ENCODE peak calls at places on chromosomes 16 and 17, in nine cellular contexts. J is SK-N-SH, S is stomach, W is heart left ventricle, G is thyroid gland, X is thoracic aorta, V is kidney, A is psoas muscle, P is tibial artery. M is an unnamed sample.

GRCh38 chr16:1510272-1510671 is 17.1 kb downstream of the TELO2 start:
- DNase-seq in J (no peak), S (no peak), W (no peak), G (no peak), X (no peak), V (no peak), A (no peak), P (no peak), M (no peak)

GRCh38 chr17:41723801-41724475 is 10.5 kb downstream of the HAP1 start:
- DNase-seq in J (no peak), S (no peak), W (no peak), G (no peak), X (no peak), V (no peak), A (no peak), P (no peak), M (no peak)

GRCh38 chr17:37239690-37240344 is 136.0 kb upstream of the C17orf78 start:
- DNase-seq in J (peak; percentile 33), S (no peak), W (no peak), G (no peak), X (no peak), V (no peak), A (no peak), P (no peak), M (no peak)

GRCh38 chr17:27985306-27985705 is 57.2 kb upstream of the NLK start:
- DNase-seq in J (no peak), S (no peak), W (no peak), G (no peak), X (no peak), V (no peak), A (no peak), P (no peak), M (no peak)

GRCh38 chr16:86372193-86372592 is 138.1 kb upstream of the FOXF1 start:
- DNase-seq in J (no peak), S (no peak), W (no peak), G (no peak), X (no peak), V (no peak), A (no peak), P (no peak), M (no peak)

GRCh38 chr17:32240745-32241144 is 24.9 kb upstream of the RHBDL3 start:
- DNase-seq in J (no peak), S (no peak), W (peak; percentile 64), G (peak; percentile 28), X (no peak), V (peak; percentile 12), A (no peak), P (no peak), M (no peak)

GRCh38 chr16:70577256-70577698 is 53.7 kb downstream of the SF3B3 start:
- DNase-seq in J (no peak), S (no peak), W (no peak), G (peak; percentile 32), X (peak; percentile 74), V (peak; percentile 74), A (no peak), P (peak; percentile 54), M (no peak)

GRCh38 chr16:56631832-56632159 is 663 bp upstream of the MT1M start:
- DNase-seq in J (no peak), S (no peak), W (no peak), G (no peak), X (no peak), V (no peak), A (no peak), P (no peak), M (no peak)

DNA sequence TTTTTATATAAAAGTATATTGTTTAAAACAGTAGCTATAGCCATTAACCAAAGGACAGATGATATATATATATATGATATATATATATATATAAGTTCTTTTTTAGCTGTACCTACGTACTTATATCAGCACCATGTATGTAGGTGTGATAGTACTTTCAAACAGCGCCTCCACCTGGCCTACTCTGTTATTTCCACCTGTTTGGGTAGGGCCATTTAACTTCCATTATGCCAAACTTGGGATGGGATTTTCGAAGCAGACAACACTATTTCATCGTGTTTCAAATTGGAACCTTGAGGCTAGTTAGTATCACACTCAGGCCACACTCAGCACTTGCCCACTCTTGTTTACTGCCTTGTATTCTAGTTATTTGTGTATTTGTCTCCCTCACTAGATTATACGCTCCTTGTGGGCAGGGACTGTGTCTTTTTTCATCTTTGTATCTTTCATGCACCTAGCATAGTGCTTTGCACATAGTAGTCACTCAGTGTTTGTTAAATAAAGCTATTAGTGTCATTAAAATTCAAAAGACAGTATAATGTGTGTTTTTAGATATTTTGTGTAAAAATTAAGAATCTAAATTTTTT is 11.8 kb upstream of the CLTC start:
- DNase-seq in J (peak; percentile 36), S (no peak), W (no peak), G (peak; percentile 9), X (no peak), V (no peak), A (no peak), P (no peak), M (no peak)
- TF ChIP-seq CTCF in J (peak; percentile 50), S (no peak), W (peak; percentile 16), G (no peak), X (no peak), V (no peak), A (no peak), P (no peak), M (no peak)

DNA sequence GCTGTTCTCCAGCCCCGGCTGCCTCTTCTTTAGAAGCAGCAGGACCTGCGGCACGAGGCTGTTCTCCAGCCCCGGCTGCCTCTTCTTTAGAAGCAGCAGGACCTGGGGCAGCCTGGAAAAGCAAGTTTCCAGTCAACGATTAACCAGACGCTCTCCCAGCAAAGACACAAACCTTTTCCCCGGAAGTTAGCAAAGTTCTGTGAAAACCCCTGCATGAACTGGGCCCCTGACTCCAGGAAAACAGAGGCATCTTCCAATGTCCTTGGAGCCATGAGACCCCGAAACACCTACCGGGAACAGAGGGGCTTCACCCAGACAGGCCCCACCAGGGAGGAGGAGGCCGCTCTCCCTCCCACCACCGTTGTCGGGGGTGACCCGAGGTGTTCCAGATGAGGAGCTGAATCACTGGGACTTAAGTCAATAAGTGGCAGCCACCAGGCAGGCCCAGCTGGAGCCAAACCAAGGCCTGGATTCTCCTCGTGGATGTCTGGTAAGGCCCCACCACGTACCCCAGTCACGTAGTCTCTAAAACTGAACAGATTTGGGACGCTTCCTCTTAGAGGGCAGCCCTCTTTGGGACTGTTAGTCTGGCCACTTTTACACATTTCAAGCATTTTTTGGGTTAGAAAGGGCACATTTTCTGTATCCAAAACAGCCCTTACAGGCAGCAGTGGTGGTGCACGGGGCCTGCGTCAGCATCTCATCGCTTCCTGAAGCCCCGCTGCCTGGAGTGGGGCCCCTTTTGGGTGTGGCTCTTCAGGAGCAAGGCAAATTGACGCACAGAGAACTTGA is at the start of gene RPH3AL:
- DNase-seq in J (no peak), S (peak; percentile 88), W (peak; percentile 64), G (peak; percentile 91), X (no peak), V (peak; percentile 93), A (peak; percentile 78), P (peak; percentile 39), M (peak; percentile 78)
- H3K27ac ChIP-seq in J (peak within 1 kb of the TSS; percentile 53), S (peak within 1 kb of the TSS; percentile 91), W (peak within 1 kb of the TSS; percentile 92), G (peak within 1 kb of the TSS; percentile 83), X (no peak within 1 kb of the TSS), V (peak within 1 kb of the TSS; percentile 97), A (peak within 1 kb of the TSS; percentile 72), P (peak within 1 kb of the TSS; percentile 21), M (peak within 1 kb of the TSS; percentile 77)

GRCh38 chr17:82232322-82232785 is 3.5 kb downstream of the SLC16A3 start:
- DNase-seq in J (no peak), S (no peak), W (no peak), G (no peak), X (no peak), V (no peak), A (no peak), P (no peak), M (no peak)

GRCh38 chr17:82231562-82232321 is 2.9 kb downstream of the SLC16A3 start:
- DNase-seq in J (no peak), S (peak; percentile 75), W (peak; percentile 83), G (peak; percentile 59), X (no peak), V (peak; percentile 95), A (peak; percentile 87), P (peak; percentile 85), M (peak; percentile 88)

GRCh38 chr17:82234211-82235055 is 5.6 kb downstream of the SLC16A3 start:
- DNase-seq in J (no peak), S (no peak), W (no peak), G (peak; percentile 77), X (no peak), V (peak; percentile 82), A (peak; percentile 67), P (no peak), M (no peak)

GRCh38 chr17:82231312-82231561 is 2.4 kb downstream of the SLC16A3 start:
- DNase-seq in J (no peak), S (no peak), W (no peak), G (no peak), X (no peak), V (no peak), A (no peak), P (no peak), M (no peak)

GRCh38 chr17:82232876-82233785 is 4.3 kb downstream of the SLC16A3 start:
- DNase-seq in J (no peak), S (no peak), W (no peak), G (peak; percentile 86), X (no peak), V (peak; percentile 84), A (peak; percentile 88), P (no peak), M (no peak)
- H3K4me1 ChIP-seq in J (peaks cover 17% of the 10 kb centered on the region), S (peaks cover 87% of the 10 kb centered on the region), W (peaks cover 43% of the 10 kb centered on the region), G (peaks cover 88% of the 10 kb centered on the region), X (peaks cover 55% of the 10 kb centered on the region), V (peaks cover 50% of the 10 kb centered on the region), A (peaks cover 71% of the 10 kb centered on the region), P (peaks cover 60% of the 10 kb centered on the region), M (no peaks in the 10 kb centered on the region)

GRCh38 chr16:53503270-53503911 is 382 bp upstream of the AKTIP start:
- DNase-seq in J (peak; percentile 98), S (peak; percentile 100), W (peak; percentile 100), G (peak; percentile 100), X (peak; percentile 100), V (peak; percentile 100), A (peak; percentile 100), P (peak; percentile 100), M (peak; percentile 100)
- TF ChIP-seq CTCF in J (no peak), S (no peak), W (no peak), G (no peak), X (no peak), V (no peak), A (no peak), P (peak; percentile 11), M (no peak)

DNA sequence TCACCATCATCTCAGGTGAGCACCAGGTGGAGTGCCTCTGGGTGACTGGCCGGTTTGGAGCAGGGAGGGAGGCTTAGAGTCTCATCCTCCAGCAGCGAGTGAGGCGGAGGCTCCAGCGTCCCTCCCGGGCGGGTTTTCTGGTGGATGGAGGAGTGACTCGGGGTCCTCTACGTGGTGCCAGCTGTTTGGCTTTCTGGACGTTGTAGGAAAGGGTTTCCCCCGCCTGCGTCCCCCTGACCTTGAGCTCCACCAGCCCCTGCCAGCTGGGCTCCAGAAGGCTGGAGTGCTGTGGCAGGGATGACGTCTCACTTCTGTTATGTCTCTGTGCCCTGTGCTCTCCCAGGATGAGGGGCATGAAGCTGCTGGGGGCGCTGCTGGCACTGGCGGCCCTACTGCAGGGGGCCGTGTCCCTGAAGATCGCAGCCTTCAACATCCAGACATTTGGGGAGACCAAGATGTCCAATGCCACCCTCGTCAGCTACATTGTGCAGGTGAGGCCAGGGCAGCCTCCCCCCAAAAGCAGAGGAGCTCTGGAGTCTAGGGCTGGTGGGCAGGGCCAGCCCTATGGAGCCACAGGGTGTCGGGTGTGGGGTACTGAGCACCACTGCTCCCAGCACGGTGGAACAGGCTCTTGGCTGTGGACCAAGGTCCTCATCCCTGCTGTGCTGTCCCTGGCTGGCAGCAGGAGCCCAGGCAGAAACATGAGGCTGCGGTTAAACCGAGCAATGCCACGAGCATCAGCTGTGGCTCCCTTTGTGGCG is 719 bp downstream of the DNASE1 start:
- DNase-seq in J (peak; percentile 22), S (no peak), W (no peak), G (no peak), X (no peak), V (peak; percentile 60), A (peak; percentile 41), P (peak; percentile 15), M (no peak)
- H3K27ac ChIP-seq in J (no peak overlapping the region), S (peak overlapping the region; percentile 36), W (peak overlapping the region; percentile 40), G (peak overlapping the region; percentile 58), X (no peak overlapping the region), V (peak overlapping the region; percentile 91), A (no peak overlapping the region), P (no peak overlapping the region), M (no peak overlapping the region)